ENCODE peak calls at places on chromosomes 13 and 19, in eight cellular contexts. One of them, this sample, is unnamed.

GRCh38 chr13:110380359-110381028 is 73.4 kb downstream of the COL4A2 start:
- DNase-seq in MM.1S: no peak
- DNase-seq in heart left ventricle: no peak
- DNase-seq in CD8-positive, alpha-beta T cell: no peak
- DNase-seq in kidney: no peak
- DNase-seq in osteoblast: peak
- DNase-seq in stomach: no peak
- DNase-seq in neural progenitor cell: no peak
- DNase-seq in this sample: no peak

GRCh38 chr13:42930136-42930535 is 61.9 kb downstream of the EPSTI1 start:
- DNase-seq in CD8-positive, alpha-beta T cell: no peak
- DNase-seq in osteoblast: no peak
- DNase-seq in heart left ventricle: no peak
- DNase-seq in kidney: no peak
- DNase-seq in MM.1S: no peak
- DNase-seq in neural progenitor cell: no peak
- DNase-seq in stomach: no peak
- DNase-seq in this sample: no peak

GRCh38 chr13:62626771-62627170 is 1211.1 kb upstream of the PCDH20 start:
- DNase-seq in stomach: no peak
- DNase-seq in kidney: no peak
- DNase-seq in neural progenitor cell: peak
- DNase-seq in heart left ventricle: no peak
- DNase-seq in CD8-positive, alpha-beta T cell: no peak
- DNase-seq in osteoblast: no peak
- DNase-seq in MM.1S: no peak
- DNase-seq in this sample: no peak

GRCh38 chr19:41753936-41754529 is 1.3 kb upstream of the CEACAM6 start:
- DNase-seq in CD8-positive, alpha-beta T cell: peak
- DNase-seq in stomach: peak
- DNase-seq in kidney: no peak
- DNase-seq in osteoblast: no peak
- DNase-seq in MM.1S: peak
- DNase-seq in heart left ventricle: no peak
- DNase-seq in neural progenitor cell: peak
- DNase-seq in this sample: no peak

GRCh38 chr19:27962260-27962659 is 1250.7 kb downstream of the UQCRFS1 start:
- DNase-seq in CD8-positive, alpha-beta T cell: no peak
- DNase-seq in MM.1S: no peak
- DNase-seq in neural progenitor cell: no peak
- DNase-seq in osteoblast: no peak
- DNase-seq in kidney: no peak
- DNase-seq in stomach: no peak
- DNase-seq in heart left ventricle: no peak
- DNase-seq in this sample: no peak

GRCh38 chr13:30755678-30756077 is 20.3 kb downstream of the ALOX5AP start:
- DNase-seq in heart left ventricle: no peak
- DNase-seq in osteoblast: no peak
- DNase-seq in stomach: no peak
- DNase-seq in MM.1S: peak
- DNase-seq in CD8-positive, alpha-beta T cell: no peak
- DNase-seq in neural progenitor cell: no peak
- DNase-seq in kidney: no peak
- DNase-seq in this sample: no peak

GRCh38 chr13:88919970-88920628 is 1248.9 kb downstream of the SLITRK5 start:
- DNase-seq in stomach: no peak
- DNase-seq in osteoblast: no peak
- DNase-seq in CD8-positive, alpha-beta T cell: no peak
- DNase-seq in MM.1S: no peak
- DNase-seq in neural progenitor cell: no peak
- DNase-seq in heart left ventricle: no peak
- DNase-seq in kidney: no peak
- DNase-seq in this sample: no peak

GRCh38 chr19:54489766-54490165 is 12.9 kb upstream of the LAIR2 start:
- DNase-seq in neural progenitor cell: no peak
- DNase-seq in CD8-positive, alpha-beta T cell: no peak
- DNase-seq in stomach: no peak
- DNase-seq in osteoblast: no peak
- DNase-seq in MM.1S: no peak
- DNase-seq in heart left ventricle: no peak
- DNase-seq in kidney: no peak
- DNase-seq in this sample: no peak

GRCh38 chr13:28322256-28322895 is 172.6 kb downstream of the FLT1 start:
- DNase-seq in MM.1S: no peak
- DNase-seq in stomach: no peak
- DNase-seq in osteoblast: no peak
- DNase-seq in CD8-positive, alpha-beta T cell: no peak
- DNase-seq in heart left ventricle: no peak
- DNase-seq in neural progenitor cell: no peak
- DNase-seq in kidney: no peak
- DNase-seq in this sample: no peak

GRCh38 chr13:26996965-26997752 is 174.5 kb downstream of the USP12 start:
- DNase-seq in osteoblast: no peak
- DNase-seq in kidney: no peak
- DNase-seq in MM.1S: no peak
- DNase-seq in neural progenitor cell: no peak
- DNase-seq in CD8-positive, alpha-beta T cell: no peak
- DNase-seq in heart left ventricle: peak
- DNase-seq in stomach: no peak
- DNase-seq in this sample: no peak

GRCh38 chr19:41311613-41312012 is 1.6 kb downstream of the CCDC97 start:
- DNase-seq in heart left ventricle: no peak
- DNase-seq in kidney: no peak
- DNase-seq in osteoblast: no peak
- DNase-seq in CD8-positive, alpha-beta T cell: no peak
- DNase-seq in neural progenitor cell: no peak
- DNase-seq in stomach: no peak
- DNase-seq in MM.1S: no peak
- DNase-seq in this sample: no peak

GRCh38 chr13:80612804-80613203 is 271.9 kb upstream of the SPRY2 start:
- DNase-seq in osteoblast: no peak
- DNase-seq in MM.1S: no peak
- DNase-seq in kidney: no peak
- DNase-seq in heart left ventricle: no peak
- DNase-seq in CD8-positive, alpha-beta T cell: no peak
- DNase-seq in stomach: no peak
- DNase-seq in neural progenitor cell: peak
- DNase-seq in this sample: no peak

GRCh38 chr13:66071608-66072007 is 1158.5 kb downstream of the PCDH9 start:
- DNase-seq in heart left ventricle: no peak
- DNase-seq in neural progenitor cell: no peak
- DNase-seq in CD8-positive, alpha-beta T cell: no peak
- DNase-seq in osteoblast: no peak
- DNase-seq in stomach: no peak
- DNase-seq in kidney: no peak
- DNase-seq in MM.1S: no peak
- DNase-seq in this sample: no peak

GRCh38 chr13:57682128-57682716 is 50.7 kb downstream of the PCDH17 start:
- DNase-seq in neural progenitor cell: no peak
- DNase-seq in MM.1S: no peak
- DNase-seq in heart left ventricle: no peak
- DNase-seq in osteoblast: no peak
- DNase-seq in stomach: no peak
- DNase-seq in kidney: no peak
- DNase-seq in CD8-positive, alpha-beta T cell: no peak
- DNase-seq in this sample: no peak

GRCh38 chr13:97076898-97077297 is 82.6 kb upstream of the OXGR1 start:
- DNase-seq in neural progenitor cell: peak
- DNase-seq in stomach: no peak
- DNase-seq in MM.1S: no peak
- DNase-seq in heart left ventricle: no peak
- DNase-seq in osteoblast: no peak
- DNase-seq in kidney: no peak
- DNase-seq in CD8-positive, alpha-beta T cell: no peak
- DNase-seq in this sample: no peak

GRCh38 chr19:4916292-4917082 is 7.2 kb downstream of the UHRF1 start:
- DNase-seq in kidney: no peak
- DNase-seq in stomach: no peak
- DNase-seq in neural progenitor cell: no peak
- DNase-seq in MM.1S: no peak
- DNase-seq in CD8-positive, alpha-beta T cell: peak
- DNase-seq in heart left ventricle: no peak
- DNase-seq in osteoblast: no peak
- DNase-seq in this sample: no peak

GRCh38 chr19:50667759-50668231 is 18.6 kb downstream of the C19orf81 start:
- DNase-seq in CD8-positive, alpha-beta T cell: no peak
- DNase-seq in heart left ventricle: no peak
- DNase-seq in stomach: no peak
- DNase-seq in kidney: peak
- DNase-seq in osteoblast: no peak
- DNase-seq in neural progenitor cell: no peak
- DNase-seq in MM.1S: no peak
- DNase-seq in this sample: no peak

GRCh38 chr19:44581288-44581687 is 32.1 kb upstream of the IGSF23 start:
- DNase-seq in heart left ventricle: no peak
- DNase-seq in stomach: no peak
- DNase-seq in neural progenitor cell: no peak
- DNase-seq in CD8-positive, alpha-beta T cell: no peak
- DNase-seq in osteoblast: no peak
- DNase-seq in kidney: no peak
- DNase-seq in MM.1S: no peak
- DNase-seq in this sample: no peak

GRCh38 chr19:46426035-46426505 is 2.7 kb downstream of the PNMA8C start:
- DNase-seq in MM.1S: no peak
- DNase-seq in neural progenitor cell: peak
- DNase-seq in osteoblast: no peak
- DNase-seq in heart left ventricle: no peak
- DNase-seq in kidney: peak
- DNase-seq in stomach: no peak
- DNase-seq in CD8-positive, alpha-beta T cell: no peak
- DNase-seq in this sample: no peak

GRCh38 chr13:38262211-38262610 is 87.4 kb upstream of the UFM1 start:
- DNase-seq in heart left ventricle: no peak
- DNase-seq in CD8-positive, alpha-beta T cell: no peak
- DNase-seq in kidney: no peak
- DNase-seq in stomach: no peak
- DNase-seq in MM.1S: no peak
- DNase-seq in osteoblast: peak
- DNase-seq in neural progenitor cell: no peak
- DNase-seq in this sample: no peak

GRCh38 chr13:73274147-73274546 is 215.3 kb downstream of the KLF5 start:
- DNase-seq in heart left ventricle: no peak
- DNase-seq in MM.1S: no peak
- DNase-seq in kidney: no peak
- DNase-seq in osteoblast: no peak
- DNase-seq in neural progenitor cell: no peak
- DNase-seq in stomach: no peak
- DNase-seq in CD8-positive, alpha-beta T cell: no peak
- DNase-seq in this sample: no peak
- TF ChIP-seq CTCF in heart left ventricle: no peak
- TF ChIP-seq CTCF in MM.1S: no peak
- TF ChIP-seq CTCF in kidney: no peak
- TF ChIP-seq CTCF in osteoblast: no peak
- TF ChIP-seq CTCF in neural progenitor cell: no peak
- TF ChIP-seq CTCF in stomach: no peak
- TF ChIP-seq CTCF in CD8-positive, alpha-beta T cell: no peak
- TF ChIP-seq CTCF in this sample: no peak

DNA sequence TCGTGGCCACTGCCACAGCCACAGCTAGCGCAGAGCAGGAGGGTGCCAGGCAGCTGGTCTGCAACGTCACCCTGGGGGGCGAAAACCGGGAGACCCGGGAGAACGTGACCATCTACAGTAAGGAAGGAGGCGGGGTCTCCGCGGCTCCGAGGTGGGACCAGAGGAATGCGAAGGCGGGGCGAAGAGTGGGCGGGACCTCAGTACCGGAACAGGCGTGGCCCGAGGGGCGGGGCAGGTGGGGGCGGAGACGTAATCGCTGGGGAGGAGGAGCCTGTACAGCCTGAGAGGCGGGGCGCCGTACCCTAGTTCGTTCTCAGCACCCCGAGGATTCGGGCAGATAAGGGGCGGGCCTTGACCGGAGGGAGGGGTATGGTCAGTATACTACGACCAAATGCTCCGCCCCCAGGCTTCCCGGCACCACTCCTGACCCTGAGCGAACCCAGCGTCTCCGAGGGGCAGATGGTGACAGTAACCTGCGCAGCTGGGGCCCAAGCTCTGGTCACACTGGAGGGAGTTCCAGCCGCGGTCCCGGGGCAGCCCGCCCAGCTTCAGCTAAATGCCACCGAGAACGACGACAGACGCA is 2.5 kb downstream of the ICAM5 start:
- DNase-seq in CD8-positive, alpha-beta T cell: peak
- DNase-seq in kidney: peak
- DNase-seq in heart left ventricle: peak
- DNase-seq in neural progenitor cell: peak
- DNase-seq in MM.1S: peak
- DNase-seq in osteoblast: peak
- DNase-seq in stomach: peak
- DNase-seq in this sample: no peak
- H3K4me3 ChIP-seq in CD8-positive, alpha-beta T cell: peak
- H3K4me3 ChIP-seq in kidney: peak
- H3K4me3 ChIP-seq in heart left ventricle: peak
- H3K4me3 ChIP-seq in neural progenitor cell: peak
- H3K4me3 ChIP-seq in MM.1S: peak
- H3K4me3 ChIP-seq in osteoblast: peak
- H3K4me3 ChIP-seq in stomach: peak
- H3K4me3 ChIP-seq in this sample: peak

GRCh38 chr19:10268077-10268476 is 2.8 kb upstream of the ICAM1 start:
- DNase-seq in kidney: no peak
- DNase-seq in CD8-positive, alpha-beta T cell: no peak
- DNase-seq in MM.1S: no peak
- DNase-seq in neural progenitor cell: no peak
- DNase-seq in heart left ventricle: no peak
- DNase-seq in stomach: no peak
- DNase-seq in osteoblast: no peak
- DNase-seq in this sample: no peak

GRCh38 chr19:10270180-10270615 is 722 bp upstream of the ICAM1 start:
- DNase-seq in kidney: peak
- DNase-seq in neural progenitor cell: peak
- DNase-seq in MM.1S: peak
- DNase-seq in CD8-positive, alpha-beta T cell: peak
- DNase-seq in stomach: peak
- DNase-seq in osteoblast: peak
- DNase-seq in heart left ventricle: peak
- DNase-seq in this sample: no peak

GRCh38 chr19:10269333-10270179 is 1.4 kb upstream of the ICAM1 start:
- DNase-seq in heart left ventricle: peak
- DNase-seq in neural progenitor cell: peak
- DNase-seq in stomach: peak
- DNase-seq in CD8-positive, alpha-beta T cell: peak
- DNase-seq in osteoblast: peak
- DNase-seq in kidney: peak
- DNase-seq in MM.1S: peak
- DNase-seq in this sample: no peak

GRCh38 chr19:10271543-10272086 is 695 bp downstream of the ICAM1 start:
- DNase-seq in MM.1S: no peak
- DNase-seq in kidney: peak
- DNase-seq in osteoblast: peak
- DNase-seq in neural progenitor cell: no peak
- DNase-seq in heart left ventricle: no peak
- DNase-seq in stomach: no peak
- DNase-seq in CD8-positive, alpha-beta T cell: no peak
- DNase-seq in this sample: no peak

GRCh38 chr19:10270616-10271394 is at the start of gene ICAM1:
- DNase-seq in kidney: peak
- DNase-seq in neural progenitor cell: peak
- DNase-seq in MM.1S: peak
- DNase-seq in stomach: peak
- DNase-seq in heart left ventricle: peak
- DNase-seq in osteoblast: peak
- DNase-seq in CD8-positive, alpha-beta T cell: peak
- DNase-seq in this sample: peak
- TF ChIP-seq CTCF in kidney: no peak
- TF ChIP-seq CTCF in neural progenitor cell: no peak
- TF ChIP-seq CTCF in MM.1S: no peak
- TF ChIP-seq CTCF in stomach: no peak
- TF ChIP-seq CTCF in heart left ventricle: no peak
- TF ChIP-seq CTCF in osteoblast: no peak
- TF ChIP-seq CTCF in CD8-positive, alpha-beta T cell: peak
- TF ChIP-seq CTCF in this sample: no peak

GRCh38 chr13:46893221-46893620 is 3.6 kb downstream of the HTR2A start:
- DNase-seq in stomach: no peak
- DNase-seq in MM.1S: no peak
- DNase-seq in kidney: no peak
- DNase-seq in neural progenitor cell: peak
- DNase-seq in osteoblast: no peak
- DNase-seq in CD8-positive, alpha-beta T cell: no peak
- DNase-seq in heart left ventricle: no peak
- DNase-seq in this sample: no peak
- H3K4me3 ChIP-seq in stomach: peak
- H3K4me3 ChIP-seq in MM.1S: no peak
- H3K4me3 ChIP-seq in kidney: peak
- H3K4me3 ChIP-seq in neural progenitor cell: peak
- H3K4me3 ChIP-seq in osteoblast: peak
- H3K4me3 ChIP-seq in CD8-positive, alpha-beta T cell: no peak
- H3K4me3 ChIP-seq in heart left ventricle: no peak
- H3K4me3 ChIP-seq in this sample: no peak

This sample was measured in epithelial cell of proximal tubule.